ENCODE peak calls at places on chromosome 3, in six cellular contexts. L is lung microvascular endothelial cell; J is activated naive CD4-positive, alpha-beta T cell treated with anti-CD3 and anti-CD28 coated beads, Interleukin-2, amount 10 ng/mL, durations not matched to agents 7 days and 5 days; O is astrocyte of the spinal cord; A is T1000; Y is heart left ventricle. K is an unnamed sample.

GRCh38 chr3:144375122-144375521 is 403.5 kb downstream of the DIPK2A start:
- DNase-seq in L (no peak), J (no peak), O (no peak), A (no peak), Y (no peak), K (no peak)

GRCh38 chr3:52480768-52481715 is 14.1 kb upstream of the STAB1 start:
- DNase-seq in L (no peak), J (no peak), O (no peak), A (no peak), Y (no peak), K (no peak)

GRCh38 chr3:46926871-46927717 is 49.5 kb downstream of the CCDC12 start:
- DNase-seq in L (no peak), J (peak; percentile 44), O (no peak), A (no peak), Y (no peak), K (no peak)

GRCh38 chr3:121155023-121155422 is 247.0 kb downstream of the STXBP5L start:
- DNase-seq in L (no peak), J (no peak), O (no peak), A (no peak), Y (no peak), K (no peak)

GRCh38 chr3:17500618-17501017 is 241.8 kb downstream of the TBC1D5 start:
- DNase-seq in L (no peak), J (no peak), O (peak; percentile 25), A (no peak), Y (no peak), K (no peak)

GRCh38 chr3:100254168-100254777 is 6.5 kb upstream of the TBC1D23 start:
- DNase-seq in L (peak; percentile 86), J (peak; percentile 69), O (peak; percentile 81), A (no peak), Y (peak; percentile 66), K (peak; percentile 68)

GRCh38 chr3:69739204-69740102 is at the start of gene MITF:
- DNase-seq in L (peak; percentile 94), J (peak; percentile 29), O (peak; percentile 92), A (peak; percentile 90), Y (peak; percentile 94), K (peak; percentile 93)

GRCh38 chr3:162586591-162586990 is 1090.0 kb downstream of the OTOL1 start:
- DNase-seq in L (no peak), J (no peak), O (peak; percentile 23), A (no peak), Y (no peak), K (no peak)

GRCh38 chr3:197753263-197753662 is 3.6 kb downstream of the FYTTD1 start:
- DNase-seq in L (peak; percentile 19), J (no peak), O (no peak), A (no peak), Y (no peak), K (no peak)